ENCODE peak calls at places on chromosomes 12 and 14, in seven cellular contexts. M is lower lobe of right lung, K is esophagus squamous epithelium, V is Panc1, J is SK-N-SH, Y is pancreas, A is PC-9. B is an unnamed sample. For H3K4me1 and H3K36me3, the result is how much of the 10 kb centered on the place peaks cover.

GRCh38 chr12:27057543-27057942 is 24.8 kb downstream of the C12orf71 start:
- DNase-seq in K (no peak), Y (no peak), J (no peak), M (no peak), V (no peak), A (no peak), B (no peak)

GRCh38 chr14:105947599-105947998 is 421.2 kb downstream of the TMEM121 start:
- DNase-seq in K (no peak), J (no peak), M (no peak), Y (no peak), V (no peak), A (no peak), B (no peak)

GRCh38 chr12:92446082-92446460 is 256.7 kb upstream of the PLEKHG7 start:
- DNase-seq in M (no peak), K (no peak), A (no peak), Y (no peak), J (no peak), V (no peak), B (no peak)

GRCh38 chr14:51546603-51547258 is 105.0 kb upstream of the FRMD6 start:
- DNase-seq in Y (no peak), V (no peak), M (no peak), A (no peak), J (no peak), K (no peak), B (no peak)

GRCh38 chr12:104055686-104056388 is 5.8 kb upstream of the GLT8D2 start:
- DNase-seq in Y (peak), J (peak), K (no peak), V (no peak), A (no peak), M (peak), B (peak)

GRCh38 chr12:62268956-62269355 is 8.8 kb downstream of the USP15 start:
- DNase-seq in Y (no peak), J (no peak), K (no peak), V (no peak), A (no peak), M (no peak), B (no peak)

GRCh38 chr14:95256011-95256775 is 63.5 kb downstream of the CLMN start:
- DNase-seq in V (no peak), J (no peak), A (no peak), Y (no peak), K (no peak), M (no peak), B (no peak)

GRCh38 chr14:77458249-77458950 is 507 bp downstream of the AHSA1 start:
- DNase-seq in V (no peak), Y (peak), A (peak), M (peak), K (no peak), J (peak), B (no peak)

GRCh38 chr14:105400016-105400415 is 1.7 kb downstream of the TEX22 start:
- DNase-seq in K (no peak), M (no peak), A (no peak), J (no peak), Y (no peak), V (no peak), B (peak)

GRCh38 chr12:915090-915489 is 34.4 kb downstream of the RAD52 start:
- DNase-seq in A (no peak), K (no peak), J (no peak), V (no peak), Y (no peak), M (no peak), B (no peak)

GRCh38 chr12:30902001-30902400 is 24.5 kb upstream of the TSPAN11 start:
- DNase-seq in M (no peak), V (no peak), Y (no peak), A (no peak), K (no peak), J (no peak), B (no peak)

GRCh38 chr12:94867066-94867855 is 136.2 kb downstream of the NDUFA12 start:
- DNase-seq in Y (no peak), J (no peak), M (no peak), K (no peak), A (no peak), V (no peak), B (no peak)

GRCh38 chr12:127528576-127528975 is 738.4 kb upstream of the TMEM132C start:
- DNase-seq in M (no peak), A (no peak), Y (no peak), V (no peak), J (no peak), K (no peak), B (no peak)

GRCh38 chr14:69896972-69897371 is 17.8 kb downstream of the SMOC1 start:
- DNase-seq in V (no peak), Y (no peak), K (no peak), J (no peak), M (no peak), A (no peak), B (no peak)

GRCh38 chr14:66662374-66662773 is 154.4 kb downstream of the GPHN start:
- DNase-seq in V (no peak), A (peak), J (no peak), K (no peak), M (no peak), Y (no peak), B (no peak)

GRCh38 chr12:55933158-55933798 is 2.3 kb downstream of the DGKA start:
- DNase-seq in J (no peak), A (peak), M (no peak), V (no peak), K (no peak), Y (no peak), B (no peak)

GRCh38 chr12:107320929-107321618 is 227.7 kb upstream of the CRY1 start:
- DNase-seq in M (peak), V (no peak), Y (no peak), J (peak), K (no peak), A (peak), B (no peak)

GRCh38 chr12:76244298-76244697 is 103.9 kb downstream of the BBS10 start:
- DNase-seq in Y (no peak), K (no peak), M (no peak), J (no peak), V (no peak), A (no peak), B (no peak)

GRCh38 chr14:85459361-85459760 is 70.6 kb upstream of the FLRT2 start:
- DNase-seq in Y (no peak), M (no peak), V (no peak), J (no peak), K (no peak), A (no peak), B (no peak)

GRCh38 chr12:72141381-72141780 is 130.8 kb upstream of the TRHDE start:
- DNase-seq in A (no peak), V (no peak), Y (no peak), K (no peak), J (peak), M (no peak), B (no peak)

GRCh38 chr12:53152390-53152789 is 28.1 kb upstream of the ZNF740 start:
- DNase-seq in J (no peak), M (no peak), K (no peak), Y (no peak), V (no peak), A (no peak), B (no peak)

GRCh38 chr12:33795536-33795935 is 226.8 kb upstream of the ALG10 start:
- DNase-seq in A (peak), Y (no peak), V (no peak), K (no peak), M (no peak), J (no peak), B (no peak)

GRCh38 chr12:98154850-98155249 is 360.5 kb upstream of the TMPO start:
- DNase-seq in Y (no peak), M (no peak), A (no peak), V (no peak), J (peak), K (no peak), B (no peak)

GRCh38 chr12:118360785-118361404 is 11.8 kb downstream of the TAOK3 start:
- DNase-seq in A (no peak), V (no peak), J (no peak), Y (no peak), K (no peak), M (no peak), B (no peak)

GRCh38 chr14:99590746-99591555 is 13.1 kb downstream of the CCDC85C start:
- DNase-seq in M (no peak), Y (no peak), J (peak), A (no peak), K (no peak), V (no peak), B (no peak)

GRCh38 chr12:109740694-109741245 is 27.1 kb downstream of the FAM222A start:
- DNase-seq in V (no peak), A (no peak), Y (peak), J (peak), M (peak), K (no peak), B (peak)

GRCh38 chr14:51823706-51824105 is 36.7 kb upstream of the GNG2 start:
- DNase-seq in V (no peak), A (no peak), K (no peak), M (no peak), J (no peak), Y (no peak), B (no peak)

GRCh38 chr12:75641031-75641780 is 129.8 kb upstream of the KRR1 start:
- DNase-seq in K (no peak), J (no peak), Y (no peak), A (peak), M (no peak), V (no peak), B (no peak)

GRCh38 chr12:32444895-32445294 is 45.5 kb downstream of the FGD4 start:
- DNase-seq in Y (peak), V (peak), K (no peak), J (no peak), M (no peak), A (peak), B (no peak)

GRCh38 chr14:67409461-67409860 is 2.5 kb downstream of the PLEK2 start:
- DNase-seq in K (no peak), A (no peak), Y (no peak), V (no peak), M (no peak), J (no peak), B (no peak)

GRCh38 chr12:20798561-20798960 is 11.9 kb upstream of the SLCO1B3 start:
- DNase-seq in Y (no peak), K (no peak), J (peak), V (no peak), M (no peak), A (no peak), B (no peak)

GRCh38 chr12:122834229-122834920 is 882 bp upstream of the HIP1R start:
- DNase-seq in M (peak), Y (no peak), K (no peak), V (no peak), A (peak), J (peak), B (peak)

GRCh38 chr14:93056840-93057585 is 58.7 kb downstream of the ITPK1 start:
- DNase-seq in K (no peak), A (no peak), J (no peak), M (no peak), Y (no peak), V (no peak), B (no peak)

GRCh38 chr12:84375472-84375871 is 537.1 kb downstream of the SLC6A15 start:
- DNase-seq in K (no peak), Y (no peak), A (no peak), J (no peak), V (no peak), M (no peak), B (no peak)

GRCh38 chr14:32033516-32033915 is 43.6 kb upstream of the ARHGAP5 start:
- DNase-seq in A (no peak), K (no peak), J (no peak), Y (no peak), V (no peak), M (no peak), B (no peak)

DNA sequence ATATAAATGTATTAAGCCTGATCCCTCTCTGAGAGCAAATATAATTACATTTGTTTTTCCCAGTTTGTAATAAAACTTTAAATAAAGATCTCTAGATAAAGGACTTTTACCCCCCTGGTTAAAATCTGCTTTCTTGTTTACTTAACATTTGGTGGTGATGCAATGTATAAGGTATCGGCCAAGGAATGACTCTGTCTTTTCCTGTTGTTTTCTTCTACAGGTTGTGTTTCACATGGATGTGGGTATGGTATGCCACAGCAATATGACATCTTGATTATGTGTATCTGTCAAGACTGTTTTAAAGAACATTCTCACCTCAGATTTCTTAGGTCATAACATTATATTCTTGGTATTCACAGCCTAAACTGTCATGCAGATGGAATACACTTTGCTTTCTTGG is 210.6 kb upstream of the NOVA1 start:
- DNase-seq in A (no peak), M (no peak), J (no peak), Y (no peak), K (no peak), V (no peak), B (no peak)
- H3K27ac ChIP-seq in A (no peak), M (no peak), J (no peak), Y (no peak), K (no peak), V (no peak), B (no peak)

DNA sequence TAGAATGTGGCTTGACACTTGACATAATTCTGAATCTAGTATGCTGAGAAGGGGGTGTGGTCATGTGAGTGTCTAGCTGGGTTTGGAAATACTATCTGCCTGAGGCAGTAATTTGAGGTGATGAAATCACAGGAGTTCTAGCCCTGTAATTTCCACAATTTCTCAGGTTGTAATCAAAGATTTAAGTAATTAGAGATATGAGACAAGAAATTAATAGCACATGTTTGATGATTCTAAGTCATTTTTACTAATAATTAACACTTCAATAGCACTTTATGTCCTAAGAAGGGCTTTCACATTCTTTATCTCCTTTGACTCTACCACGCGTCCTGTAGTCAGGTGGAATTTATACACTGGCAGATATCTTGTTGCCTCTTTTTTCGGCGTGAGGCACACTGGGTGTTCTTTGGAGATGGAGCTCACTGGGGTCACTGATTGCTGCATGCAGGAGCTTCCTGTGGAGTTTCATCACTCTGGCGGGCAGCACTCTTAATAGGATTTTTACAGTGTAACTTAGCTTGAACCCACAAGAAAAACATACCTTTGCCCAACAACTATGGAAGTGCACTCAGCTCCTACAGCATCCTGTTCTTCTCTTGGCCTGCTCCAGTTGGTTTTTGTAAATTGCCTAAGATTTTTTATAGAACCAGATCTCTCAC is 3.3 kb upstream of the AMIGO2 start:
- DNase-seq in V (peak), K (no peak), M (no peak), J (no peak), Y (no peak), A (peak), B (no peak)
- H3K4me1 ChIP-seq in V (half or more), K (half or more), M (half or more), J (under half), Y (under half), A (under half), B (under half)

DNA sequence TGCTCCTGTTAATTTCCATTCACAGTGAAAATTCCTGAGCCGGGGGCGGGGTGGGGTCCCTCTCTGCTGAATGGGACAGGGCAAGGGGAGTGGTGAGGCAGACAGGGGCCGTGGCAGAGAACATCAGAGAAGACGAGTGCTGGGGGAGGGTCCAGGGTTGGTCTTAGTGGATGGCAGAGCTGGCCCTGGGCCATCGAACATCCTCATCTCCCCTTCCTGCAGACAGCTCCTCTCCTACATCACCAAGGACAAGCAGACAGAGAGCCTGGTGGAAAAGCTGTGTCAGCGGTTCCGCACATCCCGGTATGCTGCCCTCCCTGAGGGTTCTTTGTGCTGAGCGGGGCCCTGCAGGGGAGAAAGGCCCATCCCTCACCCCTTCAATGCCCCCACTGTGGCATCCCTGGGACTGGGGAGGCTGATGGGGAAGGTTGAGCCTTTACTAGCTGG is 5.0 kb upstream of the GAPDH start:
- DNase-seq in J (no peak), Y (no peak), M (no peak), K (no peak), V (no peak), A (peak), B (no peak)
- H3K36me3 ChIP-seq in J (under half), Y (under half), M (half or more), K (half or more), V (under half), A (half or more), B (under half)

GRCh38 chr14:57937681-57938080 is 71.8 kb upstream of the SLC35F4 start:
- DNase-seq in M (no peak), Y (no peak), K (no peak), J (no peak), V (no peak), A (no peak), B (no peak)
- H3K27ac ChIP-seq in M (no peak), Y (no peak), K (no peak), J (no peak), V (no peak), A (no peak), B (no peak)

GRCh38 chr12:15691372-15691771 is 97.8 kb downstream of the EPS8 start:
- DNase-seq in J (no peak), K (no peak), A (no peak), Y (no peak), V (no peak), M (no peak), B (no peak)
- H3K4me1 ChIP-seq in J (under half), K (half or more), A (under half), Y (under half), V (under half), M (under half), B (under half)

DNA sequence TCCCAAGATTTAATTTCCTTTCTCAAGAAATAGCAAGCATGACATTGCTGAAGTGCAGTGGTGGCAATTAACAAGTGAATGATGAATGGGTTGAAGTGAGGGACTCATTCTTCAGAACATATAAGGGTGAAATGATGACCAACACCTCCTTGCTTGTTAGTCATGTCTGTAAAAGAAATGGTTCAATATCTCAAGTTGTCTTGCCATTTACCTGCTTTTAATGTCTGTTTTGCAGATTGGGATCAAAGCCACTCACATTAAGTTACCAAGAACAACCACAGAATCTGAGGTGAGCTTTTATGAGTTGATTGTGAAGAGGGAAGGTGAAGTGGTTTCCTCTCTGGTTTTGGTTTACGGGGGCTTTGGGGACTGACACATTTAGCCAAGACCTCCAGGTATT is 24.1 kb downstream of the MTHFD1 start:
- DNase-seq in M (no peak), A (no peak), J (no peak), K (no peak), V (no peak), Y (no peak), B (no peak)
- H3K36me3 ChIP-seq in M (under half), A (under half), J (under half), K (half or more), V (under half), Y (under half), B (under half)

B was measured in aorta.